ENCODE peak calls at places on chromosomes 2 and 18, in four cellular contexts. S, K, N and T are unnamed samples.

GRCh38 chr2:160613466-160614153 is 120.0 kb upstream of the RBMS1 start:
- DNase-seq in S (peak), K (no peak), N (no peak), T (no peak)

GRCh38 chr18:79982736-79983135 is 5.6 kb downstream of the TXNL4A start:
- DNase-seq in S (peak), K (no peak), N (peak), T (no peak)

GRCh38 chr2:30441023-30441422 is 6.0 kb upstream of the LCLAT1 start:
- DNase-seq in S (no peak), K (no peak), N (no peak), T (no peak)

GRCh38 chr2:199460808-199461454 is 3.2 kb upstream of the SATB2 start:
- DNase-seq in S (no peak), K (no peak), N (no peak), T (no peak)

GRCh38 chr2:220276736-220277444 is 649.5 kb downstream of the SLC4A3 start:
- DNase-seq in S (peak), K (no peak), N (no peak), T (no peak)

GRCh38 chr18:48629730-48630324 is 91.0 kb downstream of the CTIF start:
- DNase-seq in S (peak), K (no peak), N (no peak), T (no peak)

GRCh38 chr2:111965062-111965461 is 66.7 kb downstream of the MERTK start:
- DNase-seq in S (no peak), K (no peak), N (no peak), T (no peak)

GRCh38 chr2:8669157-8669852 is 12.6 kb upstream of the ID2 start:
- DNase-seq in S (no peak), K (no peak), N (peak), T (no peak)

GRCh38 chr2:179139506-179139905 is 89.6 kb upstream of the CCDC141 start:
- DNase-seq in S (no peak), K (no peak), N (no peak), T (no peak)

GRCh38 chr2:10787176-10787968 is 25.2 kb downstream of the PDIA6 start:
- DNase-seq in S (no peak), K (peak), N (no peak), T (no peak)

GRCh38 chr2:240999001-240999791 is 778 bp downstream of the SNED1 start:
- DNase-seq in S (peak), K (no peak), N (no peak), T (no peak)

GRCh38 chr18:26405190-26405781 is 143.1 kb downstream of the KCTD1 start:
- DNase-seq in S (peak), K (peak), N (peak), T (peak)

GRCh38 chr2:152370783-152371182 is 35.8 kb downstream of the FMNL2 start:
- DNase-seq in S (peak), K (no peak), N (no peak), T (no peak)

GRCh38 chr2:229270551-229271410 is at the start of gene PID1:
- DNase-seq in S (peak), K (no peak), N (peak), T (peak)

GRCh38 chr2:117979911-117980341 is 33.9 kb downstream of the CCDC93 start:
- DNase-seq in S (peak), K (no peak), N (no peak), T (no peak)

GRCh38 chr2:11310212-11310611 is 34.2 kb downstream of the ROCK2 start:
- DNase-seq in S (no peak), K (no peak), N (no peak), T (no peak)

GRCh38 chr2:1429895-1430294 is 16.6 kb downstream of the TPO start:
- DNase-seq in S (no peak), K (no peak), N (no peak), T (no peak)

GRCh38 chr18:3998698-3999333 is 456.3 kb downstream of the DLGAP1 start:
- DNase-seq in S (peak), K (peak), N (no peak), T (peak)

GRCh38 chr18:8603663-8604520 is 5.3 kb upstream of the RAB12 start:
- DNase-seq in S (no peak), K (peak), N (no peak), T (no peak)

GRCh38 chr18:58321986-58322385 is 278.0 kb downstream of the NEDD4L start:
- DNase-seq in S (peak), K (peak), N (peak), T (peak)

GRCh38 chr2:96205888-96206287 is 2.7 kb downstream of the STARD7 start:
- DNase-seq in S (peak), K (no peak), N (no peak), T (no peak)

GRCh38 chr2:105143467-105144127 is 97.9 kb upstream of the GPR45 start:
- DNase-seq in S (peak), K (no peak), N (peak), T (no peak)

GRCh38 chr2:68936462-68936861 is 16.2 kb downstream of the GKN2 start:
- DNase-seq in S (peak), K (no peak), N (no peak), T (no peak)

GRCh38 chr2:6423131-6423530 is 442.6 kb downstream of the CMPK2 start:
- DNase-seq in S (peak), K (no peak), N (no peak), T (no peak)

GRCh38 chr2:148675708-148676107 is 31.2 kb downstream of the EPC2 start:
- DNase-seq in S (peak), K (no peak), N (no peak), T (no peak)

GRCh38 chr2:65710779-65711295 is 278.4 kb upstream of the SPRED2 start:
- DNase-seq in S (peak), K (peak), N (no peak), T (no peak)

GRCh38 chr2:241903121-241904010 is 33.8 kb downstream of the RTP5 start:
- DNase-seq in S (no peak), K (no peak), N (no peak), T (no peak)

GRCh38 chr2:65018141-65018582 is 29.0 kb downstream of the SLC1A4 start:
- DNase-seq in S (no peak), K (no peak), N (no peak), T (no peak)

GRCh38 chr2:113685471-113685870 is 58.4 kb downstream of the RABL2A start:
- DNase-seq in S (peak), K (no peak), N (no peak), T (no peak)

GRCh38 chr18:79399275-79400081 is 3.7 kb downstream of the NFATC1 start:
- DNase-seq in S (no peak), K (peak), N (no peak), T (no peak)

GRCh38 chr2:227115761-227116160 is 48.2 kb downstream of the COL4A4 start:
- DNase-seq in S (peak), K (no peak), N (no peak), T (no peak)

GRCh38 chr2:22952671-22953070 is 432.3 kb upstream of the KLHL29 start:
- DNase-seq in S (no peak), K (no peak), N (no peak), T (no peak)

GRCh38 chr2:237734905-237735623 is 63.5 kb upstream of the RBM44 start:
- DNase-seq in S (no peak), K (no peak), N (no peak), T (no peak)

GRCh38 chr2:46482490-46482889 is 3.1 kb downstream of the TMEM247 start:
- DNase-seq in S (no peak), K (no peak), N (no peak), T (no peak)

GRCh38 chr2:188576657-188577056 is 285.0 kb downstream of the GULP1 start:
- DNase-seq in S (no peak), K (no peak), N (no peak), T (no peak)

GRCh38 chr2:85590950-85591349 is 4.6 kb upstream of the RNF181 start:
- DNase-seq in S (no peak), K (no peak), N (no peak), T (no peak)

GRCh38 chr2:63591566-63592175 is 2.9 kb downstream of the MDH1 start:
- DNase-seq in S (no peak), K (peak), N (no peak), T (no peak)

GRCh38 chr18:73520229-73520628 is 627.4 kb downstream of the FBXO15 start:
- DNase-seq in S (no peak), K (no peak), N (no peak), T (no peak)

GRCh38 chr18:11948852-11949523 is 32.3 kb upstream of the IMPA2 start:
- DNase-seq in S (peak), K (no peak), N (no peak), T (no peak)

GRCh38 chr2:240245706-240246105 is 105.2 kb upstream of the OTOS start:
- DNase-seq in S (no peak), K (no peak), N (no peak), T (no peak)